ENCODE peak calls at places on chromosomes 13 and 19, in seven cellular contexts. D is OCI-LY7, L is choroid plexus epithelial cell, J is endothelial cell, U is HFFc6, C is nephron progenitor cell, Q is IMR-90. O is an unnamed sample.

GRCh38 chr13:34678154-34678553 is 263.9 kb upstream of the NBEA start:
- DNase-seq in D (no peak), L (peak; percentile 56), J (no peak), U (peak; percentile 53), C (no peak), Q (no peak), O (no peak)

GRCh38 chr13:73598021-73598712 is 536.0 kb downstream of the KLF12 start:
- DNase-seq in D (no peak), L (peak; percentile 39), J (no peak), U (peak; percentile 73), C (no peak), Q (peak; percentile 82), O (no peak)

GRCh38 chr13:49454388-49455015 is 10.4 kb downstream of the SETDB2 start:
- DNase-seq in D (no peak), L (peak; percentile 85), J (no peak), U (peak; percentile 48), C (no peak), Q (peak; percentile 88), O (peak; percentile 56)

GRCh38 chr13:113001251-113002140 is 32.5 kb downstream of the MCF2L start:
- DNase-seq in D (no peak), L (peak; percentile 10), J (no peak), U (no peak), C (peak; percentile 74), Q (peak; percentile 3), O (no peak)

GRCh38 chr19:48991823-48992570 is 1.1 kb downstream of the GYS1 start:
- DNase-seq in D (no peak), L (peak; percentile 91), J (no peak), U (peak; percentile 80), C (no peak), Q (peak; percentile 83), O (peak; percentile 61)

GRCh38 chr13:22915442-22916082 is 265.2 kb upstream of the SGCG start:
- DNase-seq in D (peak; percentile 60), L (peak; percentile 40), J (peak; percentile 74), U (no peak), C (peak; percentile 83), Q (peak; percentile 17), O (peak; percentile 33)

GRCh38 chr13:60584976-60585375 is 188.0 kb downstream of the TDRD3 start:
- DNase-seq in D (no peak), L (peak; percentile 67), J (no peak), U (peak; percentile 26), C (peak; percentile 7), Q (no peak), O (no peak)

GRCh38 chr13:111541752-111542529 is 221.5 kb downstream of the TEX29 start:
- DNase-seq in D (no peak), L (no peak), J (no peak), U (no peak), C (no peak), Q (no peak), O (no peak)

GRCh38 chr19:11624064-11624463 is 26.8 kb downstream of the ZNF627 start:
- DNase-seq in D (no peak), L (peak; percentile 37), J (no peak), U (no peak), C (no peak), Q (peak; percentile 35), O (no peak)

GRCh38 chr13:113839536-113840204 is 24.2 kb downstream of the GAS6 start:
- DNase-seq in D (no peak), L (no peak), J (no peak), U (no peak), C (no peak), Q (no peak), O (no peak)

GRCh38 chr13:20198781-20199180 is 6.0 kb upstream of the GJB2 start:
- DNase-seq in D (no peak), L (no peak), J (no peak), U (no peak), C (no peak), Q (no peak), O (no peak)

GRCh38 chr19:54418030-54418929 is 3.0 kb downstream of the TTYH1 start:
- DNase-seq in D (no peak), L (peak; percentile 52), J (no peak), U (peak; percentile 24), C (no peak), Q (peak; percentile 19), O (peak; percentile 75)

GRCh38 chr13:113049981-113050380 is 55.6 kb upstream of the F7 start:
- DNase-seq in D (no peak), L (no peak), J (no peak), U (no peak), C (no peak), Q (no peak), O (no peak)

GRCh38 chr19:29478578-29479565 is 46.9 kb upstream of the VSTM2B start:
- DNase-seq in D (peak; percentile 21), L (no peak), J (peak; percentile 71), U (no peak), C (peak; percentile 69), Q (no peak), O (no peak)

GRCh38 chr19:28049875-28050274 is 1163.1 kb downstream of the UQCRFS1 start:
- DNase-seq in D (no peak), L (no peak), J (no peak), U (no peak), C (no peak), Q (no peak), O (no peak)

GRCh38 chr13:31424130-31424729 is 224.5 kb downstream of the B3GLCT start:
- DNase-seq in D (peak; percentile 88), L (peak; percentile 92), J (peak; percentile 83), U (peak; percentile 68), C (peak; percentile 75), Q (peak; percentile 73), O (peak; percentile 60)

GRCh38 chr13:19596960-19597361 is 35.6 kb upstream of the TPTE2 start:
- DNase-seq in D (no peak), L (peak; percentile 64), J (no peak), U (peak; percentile 38), C (no peak), Q (peak; percentile 74), O (no peak)

GRCh38 chr19:6062274-6062673 is 48.0 kb downstream of the RFX2 start:
- DNase-seq in D (no peak), L (no peak), J (no peak), U (no peak), C (no peak), Q (no peak), O (no peak)

GRCh38 chr13:32824671-32825070 is 191.6 kb upstream of the KL start:
- DNase-seq in D (no peak), L (peak; percentile 89), J (no peak), U (peak; percentile 88), C (no peak), Q (peak; percentile 95), O (no peak)

GRCh38 chr13:99258210-99258860 is at the start of gene GPR18:
- DNase-seq in D (peak; percentile 66), L (no peak), J (no peak), U (no peak), C (no peak), Q (peak; percentile 24), O (peak; percentile 47)

GRCh38 chr19:46489445-46490272 is 6.0 kb downstream of the PNMA8B start:
- DNase-seq in D (no peak), L (peak; percentile 76), J (no peak), U (peak; percentile 41), C (peak; percentile 65), Q (peak; percentile 62), O (peak; percentile 48)
- TF ChIP-seq CTCF in D (no peak), L (peak; percentile 46), J (no peak), U (peak; percentile 55), C (peak; percentile 32), Q (no peak), O (peak; percentile 0)

GRCh38 chr13:44969858-44970484 is 19.3 kb downstream of the NUFIP1 start:
- DNase-seq in D (peak; percentile 32), L (peak; percentile 77), J (peak; percentile 20), U (peak; percentile 51), C (peak; percentile 15), Q (peak; percentile 71), O (peak; percentile 32)

GRCh38 chr13:44961997-44962396 is 27.3 kb downstream of the NUFIP1 start:
- DNase-seq in D (no peak), L (no peak), J (no peak), U (no peak), C (no peak), Q (no peak), O (no peak)

GRCh38 chr13:44971656-44972595 is 17.3 kb downstream of the NUFIP1 start:
- DNase-seq in D (no peak), L (peak; percentile 62), J (no peak), U (no peak), C (no peak), Q (peak; percentile 68), O (no peak)

GRCh38 chr13:44972956-44973581 is 16.2 kb downstream of the NUFIP1 start:
- DNase-seq in D (peak; percentile 38), L (peak; percentile 55), J (no peak), U (peak; percentile 27), C (no peak), Q (peak; percentile 38), O (no peak)

DNA sequence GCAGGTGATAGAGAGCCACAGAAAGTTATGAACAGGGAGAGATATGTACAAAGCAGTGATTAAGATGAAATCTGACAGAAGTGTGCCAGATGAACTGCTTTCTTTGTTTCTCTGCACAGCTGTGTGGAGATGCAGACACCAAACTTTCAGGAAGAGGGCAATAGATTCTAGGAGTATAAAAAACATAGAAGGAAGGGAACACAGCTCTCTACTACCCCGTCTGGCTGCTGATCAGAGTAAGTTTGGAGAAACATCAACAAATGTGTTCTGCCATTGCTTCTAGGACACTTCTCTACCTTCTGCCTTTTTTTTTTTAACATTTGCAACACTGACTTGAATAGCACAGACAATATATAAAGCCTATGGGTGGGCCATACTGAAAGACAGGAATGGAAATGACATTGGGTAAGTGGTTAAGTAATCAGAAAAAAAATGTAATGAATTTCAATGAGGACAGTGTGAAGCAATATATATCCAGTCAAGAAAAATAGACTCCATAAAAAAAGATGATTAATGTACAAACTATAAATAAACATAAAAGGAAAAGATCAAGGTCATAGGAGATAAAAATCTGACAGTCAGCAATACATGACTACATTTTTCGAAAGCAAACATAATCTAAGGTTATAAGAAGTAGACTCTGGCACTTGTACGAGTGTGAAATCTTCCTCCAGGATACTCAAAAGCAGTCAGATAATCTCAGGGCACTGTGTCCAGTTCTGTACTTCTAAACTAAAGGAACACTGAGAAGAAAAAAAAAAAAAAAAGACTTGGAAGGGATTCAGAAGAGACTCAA is 21.4 kb downstream of the NUFIP1 start:
- DNase-seq in D (no peak), L (peak; percentile 72), J (no peak), U (peak; percentile 15), C (no peak), Q (peak; percentile 31), O (no peak)
- TF ChIP-seq CTCF in D (no peak), L (peak; percentile 61), J (no peak), U (peak; percentile 48), C (no peak), Q (peak; percentile 31), O (no peak)

DNA sequence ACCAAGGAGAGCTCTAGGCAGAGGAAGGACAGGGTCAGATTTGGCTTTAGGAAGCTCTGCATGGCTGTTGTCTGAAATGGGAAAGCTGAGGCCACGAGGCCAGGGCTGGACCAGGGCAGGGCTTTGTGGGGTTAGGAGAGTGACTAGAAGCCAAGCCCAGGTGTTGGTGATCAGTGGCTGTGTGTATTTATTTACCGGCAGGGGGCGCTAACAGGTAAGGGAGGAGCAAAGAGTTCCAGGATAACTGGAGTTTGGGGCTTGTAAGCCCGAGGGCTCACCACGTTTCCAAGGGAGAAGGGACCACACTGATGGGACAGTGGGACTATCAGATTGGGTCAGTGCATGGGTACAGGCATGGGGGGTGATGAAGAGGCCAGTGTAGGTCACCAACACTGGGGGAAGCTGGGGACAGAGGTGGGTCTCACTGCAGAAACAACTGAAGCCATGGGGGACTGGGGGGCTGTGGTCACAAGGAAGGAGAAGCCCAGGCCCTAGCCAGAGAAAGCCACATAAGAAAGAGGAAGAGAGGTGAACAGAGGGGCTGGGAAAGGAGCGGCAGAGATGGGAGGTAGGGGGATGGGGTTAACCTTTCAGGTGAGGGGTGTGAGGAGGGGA is 3.9 kb downstream of the TMEM147 start:
- DNase-seq in D (peak; percentile 82), L (peak; percentile 75), J (peak; percentile 65), U (peak; percentile 46), C (peak; percentile 66), Q (peak; percentile 56), O (peak; percentile 83)
- TF ChIP-seq CTCF in D (peak; percentile 90), L (peak; percentile 83), J (peak; percentile 81), U (peak; percentile 92), C (peak; percentile 71), Q (peak; percentile 71), O (peak; percentile 76)

GRCh38 chr13:107680115-107680514 is 535.2 kb downstream of the LIG4 start:
- DNase-seq in D (no peak), L (peak; percentile 51), J (no peak), U (no peak), C (no peak), Q (peak; percentile 28), O (no peak)
- TF ChIP-seq CTCF in D (no peak), L (peak; percentile 52), J (no peak), U (no peak), C (no peak), Q (no peak), O (no peak)